ENCODE peak calls at places on chromosomes 1 and 21, in ten cellular contexts. P is GM10248, U is AG04449, Q is AG04450, B is A549, D is Peyer's patch, N is progenitor cell of endocrine pancreas, A is HL-60, S is Panc1, Z is kidney epithelial cell. C is an unnamed sample.

GRCh38 chr1:53412285-53413174 is 46.7 kb upstream of the DMRTB1 start:
- DNase-seq in Z (no peak), P (no peak), S (no peak), Q (no peak), B (no peak), N (no peak), U (no peak), A (no peak), D (no peak), C (no peak)

GRCh38 chr1:53069663-53070327 is 7.8 kb downstream of the PODN start:
- DNase-seq in S (no peak), Z (no peak), B (no peak), U (no peak), A (no peak), P (no peak), D (peak), Q (no peak), N (no peak), C (peak)

GRCh38 chr1:54806931-54807611 is 5.9 kb upstream of the TTC22 start:
- DNase-seq in A (no peak), P (no peak), U (no peak), N (no peak), B (no peak), D (no peak), Q (no peak), S (no peak), Z (no peak), C (peak)

GRCh38 chr1:82317671-82318070 is 516.9 kb downstream of the ADGRL2 start:
- DNase-seq in N (no peak), D (no peak), Z (peak), A (no peak), B (no peak), P (no peak), Q (no peak), S (no peak), U (no peak), C (no peak)

GRCh38 chr1:66542811-66543767 is 9.1 kb downstream of the SGIP1 start:
- DNase-seq in Z (no peak), Q (peak), N (no peak), A (no peak), S (peak), P (no peak), U (peak), B (no peak), D (peak), C (no peak)

GRCh38 chr1:175129182-175129581 is 61.5 kb downstream of the TNN start:
- DNase-seq in S (no peak), P (no peak), N (no peak), A (no peak), B (no peak), Z (no peak), Q (peak), U (no peak), D (no peak), C (no peak)

GRCh38 chr1:207393610-207394009 is 60.5 kb upstream of the CR2 start:
- DNase-seq in Q (peak), U (peak), B (no peak), S (peak), D (no peak), A (no peak), Z (peak), N (no peak), P (no peak), C (no peak)

GRCh38 chr1:212782422-212783154 is 9.0 kb downstream of the NSL1 start:
- DNase-seq in A (peak), D (no peak), Q (no peak), P (no peak), S (no peak), Z (no peak), N (no peak), U (no peak), B (no peak), C (no peak)

GRCh38 chr1:165355977-165356811 is at the start of gene LMX1A:
- DNase-seq in P (no peak), S (no peak), N (peak), D (no peak), A (no peak), B (peak), Q (no peak), Z (no peak), U (no peak), C (no peak)

GRCh38 chr1:3743826-3744225 is 8.4 kb upstream of the CCDC27 start:
- DNase-seq in A (no peak), Q (no peak), U (no peak), P (no peak), B (no peak), D (no peak), S (no peak), Z (no peak), N (no peak), C (no peak)

GRCh38 chr1:2787163-2787911 is 14.2 kb downstream of the TTC34 start:
- DNase-seq in Z (no peak), B (no peak), A (no peak), D (peak), N (no peak), P (no peak), Q (no peak), S (no peak), U (no peak), C (no peak)

GRCh38 chr1:67626495-67627235 is 58.3 kb upstream of the GADD45A start:
- DNase-seq in B (no peak), A (no peak), P (no peak), S (no peak), Z (peak), Q (no peak), N (no peak), U (peak), D (no peak), C (no peak)

GRCh38 chr1:247209306-247209900 is 37.6 kb upstream of the ZNF124 start:
- DNase-seq in N (no peak), A (no peak), D (no peak), S (no peak), Q (no peak), U (no peak), Z (no peak), P (no peak), B (no peak), C (no peak)

GRCh38 chr21:45617021-45617930 is 26.2 kb upstream of the PCBP3 start:
- DNase-seq in A (no peak), Q (no peak), P (no peak), Z (no peak), B (no peak), U (no peak), S (no peak), N (no peak), D (peak), C (no peak)

GRCh38 chr1:15684042-15684461 is at the start of gene PLEKHM2:
- DNase-seq in Q (no peak), P (peak), S (no peak), Z (no peak), D (peak), B (peak), U (no peak), N (no peak), A (no peak), C (no peak)

GRCh38 chr1:15683411-15684039 is 595 bp upstream of the PLEKHM2 start:
- DNase-seq in S (no peak), B (no peak), P (no peak), U (no peak), Z (no peak), N (no peak), D (no peak), A (no peak), Q (no peak), C (no peak)

GRCh38 chr1:15682886-15683410 is 1.2 kb upstream of the PLEKHM2 start:
- DNase-seq in Q (no peak), A (no peak), P (no peak), S (no peak), B (no peak), D (no peak), Z (no peak), U (no peak), N (no peak), C (no peak)

GRCh38 chr1:15685820-15686219 is 1.7 kb downstream of the PLEKHM2 start:
- DNase-seq in N (no peak), S (no peak), P (no peak), B (no peak), Z (no peak), U (no peak), Q (no peak), A (no peak), D (no peak), C (no peak)

DNA sequence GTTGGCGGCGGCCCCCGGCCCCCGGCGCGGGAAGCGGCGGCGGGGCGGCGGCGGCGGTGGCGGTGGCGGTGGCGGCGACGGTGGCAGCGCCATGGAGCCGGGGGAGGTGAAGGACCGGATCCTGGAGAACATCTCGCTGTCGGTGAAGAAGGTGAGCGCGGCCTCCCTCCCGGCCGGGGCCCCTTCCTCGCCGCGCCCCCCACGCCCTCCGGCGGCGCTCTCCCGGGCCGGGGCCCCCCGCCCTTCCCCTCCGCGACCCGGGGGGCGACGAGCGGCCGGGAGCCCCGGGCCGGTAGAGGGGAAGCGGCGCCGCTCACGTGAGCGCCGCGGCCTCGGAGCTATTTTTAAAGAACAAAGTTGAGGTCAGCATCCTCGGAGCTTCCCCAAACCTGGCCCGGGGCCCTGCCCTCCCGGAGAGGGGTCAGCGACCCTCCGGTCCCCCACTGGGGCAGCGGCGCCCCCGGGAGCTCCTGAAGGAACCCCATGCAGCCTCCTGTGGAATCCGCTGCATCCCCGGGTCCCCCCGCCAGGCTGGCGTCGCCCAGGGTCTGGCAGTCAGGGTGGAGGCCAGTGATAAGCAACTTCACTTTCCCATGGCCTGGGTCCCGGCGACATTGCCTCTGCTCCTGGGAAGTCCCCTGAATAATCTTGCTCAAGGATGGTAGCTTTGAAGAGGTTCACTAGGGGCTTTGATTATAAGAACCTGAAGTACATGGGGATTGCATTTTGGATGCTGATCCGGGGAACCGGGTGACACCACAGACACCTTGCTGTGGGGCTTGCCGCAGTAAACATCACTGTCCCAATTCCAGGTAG is 556 bp downstream of the PLEKHM2 start:
- DNase-seq in Q (no peak), S (no peak), U (no peak), Z (no peak), N (peak), A (no peak), P (peak), B (peak), D (peak), C (no peak)
- TF ChIP-seq CTCF in Q (peak), S (no peak), U (no peak), Z (peak), N (peak), A (no peak), P (no peak), B (no peak), D (no peak), C (peak)

GRCh38 chr1:176448340-176448739 is 14.6 kb upstream of the PAPPA2 start:
- DNase-seq in Q (no peak), S (no peak), N (no peak), A (no peak), D (no peak), P (no peak), U (no peak), Z (no peak), B (no peak), C (no peak)

GRCh38 chr1:176445402-176445801 is 17.6 kb upstream of the PAPPA2 start:
- DNase-seq in N (no peak), U (no peak), Q (no peak), P (no peak), A (no peak), D (no peak), S (no peak), B (no peak), Z (no peak), C (no peak)

GRCh38 chr1:176440176-176440575 is 22.8 kb upstream of the PAPPA2 start:
- DNase-seq in U (no peak), B (no peak), D (no peak), Z (no peak), A (no peak), N (no peak), P (no peak), Q (no peak), S (no peak), C (no peak)

DNA sequence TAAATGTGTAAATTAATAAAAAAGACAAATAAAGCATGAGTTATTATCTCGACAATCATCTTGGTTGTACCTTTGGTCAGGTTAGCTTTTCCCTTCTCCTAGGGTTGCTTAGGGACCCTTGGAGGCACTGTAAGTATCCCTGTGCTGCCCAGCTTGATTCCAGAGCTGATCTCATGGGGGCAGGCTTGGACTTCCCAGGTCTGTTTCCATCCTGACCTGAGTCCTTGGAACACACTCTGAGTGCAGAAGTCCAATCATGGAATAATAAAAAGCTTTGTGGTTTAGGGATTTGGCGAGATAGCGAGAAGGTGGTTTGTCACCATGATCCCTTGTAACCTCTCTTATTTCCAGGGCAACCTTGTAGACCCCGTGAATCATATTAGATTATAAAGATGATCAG is 18.7 kb upstream of the PAPPA2 start:
- DNase-seq in A (no peak), B (no peak), U (no peak), N (no peak), P (no peak), D (no peak), Q (no peak), S (no peak), Z (no peak), C (no peak)
- TF ChIP-seq CTCF in A (no peak), B (no peak), U (no peak), N (peak), P (no peak), D (no peak), Q (no peak), S (no peak), Z (no peak), C (no peak)

GRCh38 chr1:156602557-156602993 is 1.3 kb upstream of the GPATCH4 start:
- DNase-seq in S (no peak), P (no peak), D (no peak), U (no peak), Z (no peak), B (peak), A (no peak), N (no peak), Q (no peak), C (no peak)
- TF ChIP-seq CTCF in S (peak), P (peak), D (peak), U (no peak), Z (peak), B (peak), A (peak), N (peak), Q (peak), C (peak)

DNA sequence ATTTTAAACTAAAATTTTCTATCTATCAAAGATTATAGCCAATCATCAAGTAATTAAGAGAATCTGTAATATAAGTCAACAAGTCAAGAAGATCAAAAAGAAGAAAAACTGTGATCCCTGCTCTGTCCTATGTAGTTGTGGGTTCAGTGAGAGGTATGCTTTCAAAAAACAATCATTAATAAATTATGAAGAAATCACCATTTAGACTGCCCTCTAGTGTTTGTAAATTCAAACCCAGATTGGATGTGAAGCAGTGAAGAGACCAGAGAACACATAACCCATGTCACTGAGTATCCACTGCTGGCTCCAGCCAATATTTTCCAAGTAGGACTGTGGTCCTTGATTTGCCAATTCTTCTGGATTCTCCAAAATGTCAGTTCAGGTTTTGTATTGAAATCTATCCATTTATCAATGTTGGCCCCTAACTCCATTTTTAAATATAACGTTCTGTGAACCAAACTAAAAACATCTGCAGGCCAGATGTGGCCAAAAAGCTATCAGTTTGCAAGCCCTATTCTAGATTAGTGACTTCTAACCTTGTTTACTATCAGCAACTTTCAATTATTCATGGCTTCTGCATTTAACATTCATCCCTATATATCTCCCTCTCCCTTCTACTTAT is 467.5 kb upstream of the CXADR start:
- DNase-seq in A (no peak), Q (peak), N (no peak), U (no peak), D (no peak), Z (no peak), P (no peak), B (no peak), S (no peak), C (no peak)
- TF ChIP-seq CTCF in A (peak), Q (peak), N (peak), U (peak), D (peak), Z (peak), P (no peak), B (peak), S (peak), C (peak)

GRCh38 chr1:117537291-117537920 is 68.4 kb upstream of the TENT5C start:
- DNase-seq in U (no peak), P (no peak), A (no peak), Q (no peak), S (no peak), N (no peak), Z (no peak), D (peak), B (no peak), C (no peak)
- TF ChIP-seq CTCF in U (no peak), P (no peak), A (no peak), Q (no peak), S (no peak), N (peak), Z (no peak), D (no peak), B (no peak), C (peak)

GRCh38 chr1:177783052-177783451 is 186.8 kb downstream of the SEC16B start:
- DNase-seq in N (no peak), A (no peak), B (no peak), U (no peak), P (no peak), D (no peak), S (no peak), Q (no peak), Z (no peak), C (no peak)
- TF ChIP-seq CTCF in N (no peak), A (no peak), B (no peak), U (no peak), P (no peak), D (no peak), S (peak), Q (no peak), Z (no peak), C (no peak)

DNA sequence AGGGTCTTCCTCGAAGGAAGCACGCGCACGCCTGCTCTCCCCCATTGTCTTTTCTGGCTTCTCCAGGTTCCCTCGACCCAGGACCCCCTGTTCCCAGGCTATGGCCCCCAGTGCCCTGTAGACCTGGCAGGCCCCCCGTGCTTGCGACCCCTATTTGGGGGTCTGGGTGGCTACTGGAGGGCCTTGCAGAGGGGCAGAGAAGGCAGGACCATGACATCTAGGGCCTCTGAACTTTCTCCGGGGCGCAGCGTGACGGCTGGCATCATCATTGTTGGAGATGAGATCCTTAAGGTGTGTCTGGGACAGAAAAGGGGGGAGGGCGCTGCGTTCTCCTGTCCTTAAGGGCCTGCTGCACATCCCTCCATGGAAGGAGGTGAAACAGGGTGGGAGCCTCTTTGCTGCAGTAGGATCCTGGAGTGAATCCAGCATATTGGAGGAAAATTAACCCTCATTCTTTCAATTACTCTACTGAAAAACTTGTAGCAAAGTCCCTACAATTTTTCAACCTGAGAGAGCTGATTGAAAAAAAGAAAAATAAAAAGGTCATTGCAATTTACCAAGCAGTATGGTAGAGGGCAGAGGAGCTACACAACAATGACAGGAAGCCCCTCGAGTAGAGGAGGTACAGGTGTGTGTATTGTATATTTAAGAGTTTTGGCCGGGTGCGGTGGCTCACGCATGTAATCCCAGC is 777 bp downstream of the FLAD1 start:
- DNase-seq in Z (no peak), N (no peak), A (no peak), U (no peak), P (no peak), S (no peak), D (no peak), Q (no peak), B (no peak), C (no peak)
- TF ChIP-seq CTCF in Z (no peak), N (no peak), A (no peak), U (no peak), P (no peak), S (no peak), D (no peak), Q (no peak), B (no peak), C (no peak)

GRCh38 chr1:103250441-103250861 is 142.1 kb upstream of the COL11A1 start:
- DNase-seq in D (no peak), P (no peak), S (no peak), N (no peak), Q (no peak), U (no peak), A (no peak), Z (no peak), B (no peak), C (no peak)
- TF ChIP-seq CTCF in D (no peak), P (no peak), S (no peak), N (no peak), Q (no peak), U (no peak), A (no peak), Z (no peak), B (no peak), C (no peak)

C was measured in type B pancreatic cell.